ENCODE peak calls at places on chromosomes 3 and 15, in four cellular contexts. Y, Z, P and B are unnamed samples.

GRCh38 chr3:164144824-164145223 is 933.5 kb downstream of the SI start:
- DNase-seq in Y (no peak), Z (no peak), P (no peak), B (no peak)

GRCh38 chr15:91488452-91488851 is 365.1 kb upstream of the SLCO3A1 start:
- DNase-seq in Y (peak), Z (no peak), P (no peak), B (no peak)

GRCh38 chr3:124298951-124299350 is 307.0 kb upstream of the ROPN1 start:
- DNase-seq in Y (no peak), Z (no peak), P (no peak), B (no peak)

GRCh38 chr15:62928996-62929350 is 113.6 kb upstream of the TPM1 start:
- DNase-seq in Y (peak), Z (no peak), P (peak), B (no peak)

GRCh38 chr3:8529197-8529637 is 27.6 kb downstream of the LMCD1 start:
- DNase-seq in Y (peak), Z (no peak), P (peak), B (peak)

GRCh38 chr3:108471346-108471935 is 39.0 kb downstream of the MYH15 start:
- DNase-seq in Y (peak), Z (no peak), P (peak), B (peak)

GRCh38 chr15:93087825-93088199 is 1.2 kb downstream of the RGMA start:
- DNase-seq in Y (peak), Z (no peak), P (peak), B (peak)

GRCh38 chr15:101723874-101724674 is at the start of gene TARS3:
- DNase-seq in Y (peak), Z (peak), P (peak), B (peak)

GRCh38 chr3:12340506-12340905 is 51.6 kb downstream of the PPARG start:
- DNase-seq in Y (no peak), Z (no peak), P (no peak), B (no peak)

GRCh38 chr3:160804762-160805161 is 48.7 kb downstream of the PPM1L start:
- DNase-seq in Y (no peak), Z (no peak), P (no peak), B (no peak)

GRCh38 chr3:129160891-129161859 is at the start of gene ISY1:
- DNase-seq in Y (peak), Z (peak), P (peak), B (peak)

GRCh38 chr3:183537295-183537730 is 18.2 kb downstream of the KLHL6 start:
- DNase-seq in Y (peak), Z (no peak), P (peak), B (peak)

GRCh38 chr15:41495736-41496599 is 2.3 kb downstream of the ITPKA start:
- DNase-seq in Y (no peak), Z (peak), P (no peak), B (no peak)

GRCh38 chr3:49616491-49616941 is 57.6 kb upstream of the APEH start:
- DNase-seq in Y (peak), Z (no peak), P (peak), B (peak)

GRCh38 chr3:143627336-143627735 is 220.9 kb downstream of the SLC9A9 start:
- DNase-seq in Y (peak), Z (no peak), P (peak), B (peak)

GRCh38 chr3:126108689-126109075 is 24.8 kb upstream of the SLC41A3 start:
- DNase-seq in Y (no peak), Z (no peak), P (no peak), B (no peak)

GRCh38 chr3:5198986-5199731 is 11.7 kb downstream of the EDEM1 start:
- DNase-seq in Y (peak), Z (no peak), P (no peak), B (no peak)

GRCh38 chr3:138253609-138254008 is 66.5 kb downstream of the ARMC8 start:
- DNase-seq in Y (no peak), Z (no peak), P (peak), B (no peak)

GRCh38 chr3:197590313-197590962 is 34.7 kb upstream of the BDH1 start:
- DNase-seq in Y (no peak), Z (peak), P (no peak), B (no peak)

GRCh38 chr3:32238027-32238815 is at the start of gene CMTM8:
- DNase-seq in Y (peak), Z (peak), P (peak), B (peak)

GRCh38 chr3:127029521-127030327 is 46.8 kb downstream of the PLXNA1 start:
- DNase-seq in Y (no peak), Z (no peak), P (no peak), B (no peak)

GRCh38 chr3:52473031-52473430 is 17.6 kb downstream of the NISCH start:
- DNase-seq in Y (no peak), Z (no peak), P (no peak), B (no peak)

GRCh38 chr3:146702237-146702636 is 97.1 kb upstream of the PLSCR5 start:
- DNase-seq in Y (no peak), Z (no peak), P (no peak), B (no peak)

GRCh38 chr3:129164500-129164899 is 3.6 kb upstream of the ISY1 start:
- DNase-seq in Y (no peak), Z (no peak), P (peak), B (no peak)

GRCh38 chr15:25787855-25788521 is 75.1 kb downstream of the ATP10A start:
- DNase-seq in Y (peak), Z (no peak), P (peak), B (no peak)

GRCh38 chr3:194937751-194938358 is 252.2 kb downstream of the FAM43A start:
- DNase-seq in Y (no peak), Z (no peak), P (no peak), B (no peak)

GRCh38 chr3:171982829-171983228 is 56.5 kb upstream of the FNDC3B start:
- DNase-seq in Y (peak), Z (no peak), P (peak), B (peak)

GRCh38 chr3:56887402-56888025 is 85.8 kb upstream of the ARHGEF3 start:
- DNase-seq in Y (no peak), Z (no peak), P (no peak), B (no peak)

GRCh38 chr15:63414474-63415201 is 33.0 kb upstream of the CA12 start:
- DNase-seq in Y (no peak), Z (no peak), P (no peak), B (no peak)

GRCh38 chr3:152204218-152204617 is 64.5 kb upstream of the MBNL1 start:
- DNase-seq in Y (no peak), Z (no peak), P (no peak), B (no peak)

GRCh38 chr15:97504031-97504430 is 456.5 kb upstream of the ARRDC4 start:
- DNase-seq in Y (peak), Z (no peak), P (peak), B (peak)

GRCh38 chr15:67784057-67784781 is 41.1 kb upstream of the SKOR1 start:
- DNase-seq in Y (no peak), Z (peak), P (no peak), B (no peak)

GRCh38 chr15:54580643-54581042 is 602.4 kb downstream of the UNC13C start:
- DNase-seq in Y (no peak), Z (no peak), P (no peak), B (no peak)

GRCh38 chr3:127137113-127137512 is 55.8 kb upstream of the PRR23E start:
- DNase-seq in Y (no peak), Z (no peak), P (no peak), B (no peak)

GRCh38 chr3:152452318-152452717 is 183.6 kb downstream of the MBNL1 start:
- DNase-seq in Y (peak), Z (no peak), P (no peak), B (no peak)

GRCh38 chr3:52809821-52810377 is 15.3 kb downstream of the ITIH3 start:
- DNase-seq in Y (no peak), Z (no peak), P (no peak), B (no peak)

GRCh38 chr3:9649791-9650521 is 651 bp downstream of the MTMR14 start:
- DNase-seq in Y (no peak), Z (no peak), P (peak), B (no peak)

GRCh38 chr3:115099115-115099884 is 47.8 kb downstream of the ZBTB20 start:
- DNase-seq in Y (peak), Z (no peak), P (peak), B (peak)

DNA sequence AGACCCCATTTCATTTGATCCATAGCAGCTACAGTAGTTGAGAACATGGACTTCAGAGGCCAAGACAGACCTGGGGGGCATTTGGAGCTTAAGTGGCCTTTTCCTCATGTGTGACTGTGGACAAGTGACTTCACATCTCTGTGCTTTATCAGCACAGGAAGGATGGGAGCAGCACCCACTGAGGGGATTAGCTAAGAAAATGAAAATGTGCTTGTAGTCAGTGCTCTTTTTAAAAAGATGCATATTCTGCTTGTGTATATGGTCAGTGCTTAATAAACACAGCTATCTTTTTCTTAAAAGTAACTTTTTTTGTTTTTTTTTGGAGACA is 34.5 kb downstream of the SLC6A6 start:
- DNase-seq in Y (no peak), Z (no peak), P (no peak), B (no peak)
- H3K4me3 ChIP-seq in Y (no peak), Z (no peak), P (no peak), B (no peak)

DNA sequence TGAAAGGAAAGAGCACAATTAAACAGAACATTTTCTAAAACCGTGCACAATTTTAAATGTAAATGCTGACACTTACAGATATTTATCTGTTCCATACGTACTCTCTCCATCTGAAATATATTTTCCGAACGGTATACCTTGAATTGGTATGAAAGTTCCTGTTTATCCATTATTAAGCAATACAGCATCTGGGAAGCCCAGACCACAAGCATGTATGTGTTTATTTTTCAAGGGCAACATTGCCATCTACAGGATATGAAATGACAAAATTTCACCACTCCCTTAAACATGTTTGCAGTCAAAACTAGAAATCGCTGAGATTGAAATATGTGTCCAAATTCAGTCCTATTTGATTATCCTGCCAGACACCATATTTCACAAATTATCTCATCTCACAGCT is 533.5 kb downstream of the TBL1XR1 start:
- DNase-seq in Y (peak), Z (no peak), P (peak), B (peak)
- TF ChIP-seq CTCF in Y (peak), Z (no peak), P (peak), B (peak)

GRCh38 chr15:56838085-56838484 is 80.4 kb upstream of the TCF12 start:
- DNase-seq in Y (no peak), Z (no peak), P (no peak), B (no peak)
- H3K4me3 ChIP-seq in Y (no peak), Z (no peak), P (no peak), B (no peak)

DNA sequence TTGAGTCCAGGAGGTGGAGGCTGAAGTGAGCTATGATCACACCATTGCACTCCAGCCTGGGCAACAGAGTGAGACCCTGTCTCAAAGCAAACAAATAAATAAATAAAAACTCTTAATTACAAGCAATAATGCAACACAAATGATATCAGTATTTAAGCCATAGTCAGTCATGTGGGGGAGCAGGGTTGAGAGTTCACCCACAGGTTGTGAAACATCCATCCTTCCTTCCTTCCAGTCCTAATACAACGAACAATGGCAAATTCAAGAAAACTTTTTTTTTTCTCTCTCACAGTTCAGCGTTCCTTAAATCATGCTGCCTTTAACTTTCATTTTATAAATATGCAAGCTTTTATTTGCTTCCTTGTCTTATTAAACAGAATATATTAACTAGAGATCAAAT is 24.1 kb downstream of the ZNF592 start:
- DNase-seq in Y (no peak), Z (no peak), P (no peak), B (peak)
- TF ChIP-seq CTCF in Y (no peak), Z (no peak), P (no peak), B (no peak)

DNA sequence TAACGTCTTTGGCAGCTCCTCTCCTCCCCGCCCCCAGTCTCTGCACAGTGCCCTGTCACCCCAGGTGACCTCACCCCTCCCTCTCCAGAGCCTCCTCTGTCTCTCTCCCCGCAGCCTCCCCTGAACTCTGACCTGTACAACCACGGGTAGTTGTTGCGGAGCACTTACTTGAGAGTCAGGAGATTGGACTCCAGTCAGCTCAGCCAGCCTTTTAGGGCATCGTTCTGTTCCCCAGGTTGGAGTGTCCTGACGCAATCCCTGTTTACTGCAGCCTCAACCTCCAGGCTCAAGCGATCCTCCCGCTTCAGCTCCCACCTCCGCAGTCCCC is 177.7 kb downstream of the UACA start:
- DNase-seq in Y (no peak), Z (no peak), P (no peak), B (no peak)
- H3K4me3 ChIP-seq in Y (no peak), Z (no peak), P (no peak), B (no peak)

GRCh38 chr15:78739996-78740903 is 71.0 kb downstream of the ADAMTS7 start:
- DNase-seq in Y (no peak), Z (peak), P (peak), B (peak)
- TF ChIP-seq CTCF in Y (peak), Z (no peak), P (peak), B (peak)

GRCh38 chr15:88705769-88706165 is 67.0 kb downstream of the ISG20 start:
- DNase-seq in Y (no peak), Z (no peak), P (no peak), B (no peak)
- H3K4me3 ChIP-seq in Y (peak), Z (no peak), P (peak), B (peak)

GRCh38 chr3:100386437-100387064 is 14.3 kb downstream of the TOMM70 start:
- DNase-seq in Y (peak), Z (no peak), P (peak), B (no peak)
- TF ChIP-seq CTCF in Y (no peak), Z (no peak), P (no peak), B (no peak)